ENCODE peak calls at places on chromosomes 12 and 14, in four cellular contexts. One of them, this sample, is unnamed.

GRCh38 chr14:31420013-31420318 is 384 bp downstream of the HEATR5A start:
- DNase-seq in amniotic stem cell: no peak
- DNase-seq in germinal center: peak
- DNase-seq in CD8-positive, alpha-beta T cell: no peak
- DNase-seq in this sample: peak

GRCh38 chr12:118355838-118356237 is 16.9 kb downstream of the TAOK3 start:
- DNase-seq in CD8-positive, alpha-beta T cell: no peak
- DNase-seq in amniotic stem cell: no peak
- DNase-seq in germinal center: no peak
- DNase-seq in this sample: no peak

GRCh38 chr14:51534623-51535022 is 117.1 kb upstream of the FRMD6 start:
- DNase-seq in germinal center: no peak
- DNase-seq in amniotic stem cell: no peak
- DNase-seq in CD8-positive, alpha-beta T cell: no peak
- DNase-seq in this sample: peak

GRCh38 chr12:6944381-6945186 is 762 bp downstream of the C12orf57 start:
- DNase-seq in CD8-positive, alpha-beta T cell: peak
- DNase-seq in germinal center: peak
- DNase-seq in amniotic stem cell: peak
- DNase-seq in this sample: peak

GRCh38 chr12:49662998-49663843 is 39.9 kb downstream of the PRPF40B start:
- DNase-seq in amniotic stem cell: no peak
- DNase-seq in CD8-positive, alpha-beta T cell: peak
- DNase-seq in germinal center: peak
- DNase-seq in this sample: peak

GRCh38 chr14:80084196-80084595 is 127.1 kb downstream of the DIO2 start:
- DNase-seq in germinal center: no peak
- DNase-seq in CD8-positive, alpha-beta T cell: no peak
- DNase-seq in amniotic stem cell: no peak
- DNase-seq in this sample: no peak

GRCh38 chr12:6914246-6914947 is at the start of gene ENO2:
- DNase-seq in CD8-positive, alpha-beta T cell: peak
- DNase-seq in germinal center: peak
- DNase-seq in amniotic stem cell: peak
- DNase-seq in this sample: peak

GRCh38 chr14:88359500-88359899 is 26.0 kb upstream of the SPATA7 start:
- DNase-seq in amniotic stem cell: no peak
- DNase-seq in germinal center: no peak
- DNase-seq in CD8-positive, alpha-beta T cell: no peak
- DNase-seq in this sample: no peak

GRCh38 chr12:58922849-58923248 is 2.5 kb upstream of the LRIG3 start:
- DNase-seq in amniotic stem cell: no peak
- DNase-seq in germinal center: no peak
- DNase-seq in CD8-positive, alpha-beta T cell: no peak
- DNase-seq in this sample: no peak

GRCh38 chr12:131153956-131154355 is 200.2 kb downstream of the ADGRD1 start:
- DNase-seq in germinal center: no peak
- DNase-seq in CD8-positive, alpha-beta T cell: no peak
- DNase-seq in amniotic stem cell: no peak
- DNase-seq in this sample: no peak

GRCh38 chr14:55136868-55137785 is 8.1 kb downstream of the LGALS3 start:
- DNase-seq in germinal center: no peak
- DNase-seq in amniotic stem cell: peak
- DNase-seq in CD8-positive, alpha-beta T cell: no peak
- DNase-seq in this sample: peak

GRCh38 chr12:124625867-124626675 is 58.7 kb upstream of the NCOR2 start:
- DNase-seq in amniotic stem cell: peak
- DNase-seq in germinal center: no peak
- DNase-seq in CD8-positive, alpha-beta T cell: no peak
- DNase-seq in this sample: peak

GRCh38 chr12:129193263-129193871 is 340.1 kb downstream of the GLT1D1 start:
- DNase-seq in amniotic stem cell: no peak
- DNase-seq in germinal center: peak
- DNase-seq in CD8-positive, alpha-beta T cell: no peak
- DNase-seq in this sample: no peak

GRCh38 chr12:50302686-50303085 is 19.4 kb upstream of the LIMA1 start:
- DNase-seq in germinal center: no peak
- DNase-seq in amniotic stem cell: no peak
- DNase-seq in CD8-positive, alpha-beta T cell: no peak
- DNase-seq in this sample: no peak

GRCh38 chr12:71947645-71948105 is 9.0 kb downstream of the TPH2 start:
- DNase-seq in germinal center: no peak
- DNase-seq in CD8-positive, alpha-beta T cell: no peak
- DNase-seq in amniotic stem cell: no peak
- DNase-seq in this sample: peak

GRCh38 chr12:108175310-108175709 is 46.2 kb downstream of the WSCD2 start:
- DNase-seq in CD8-positive, alpha-beta T cell: no peak
- DNase-seq in germinal center: no peak
- DNase-seq in amniotic stem cell: no peak
- DNase-seq in this sample: peak